ENCODE peak calls at places on chromosomes 7 and 10, in four cellular contexts. C, D, V and J are unnamed samples.

GRCh38 chr7:41232086-41232485 is 470.8 kb downstream of the INHBA start:
- DNase-seq in V (no peak), D (no peak), C (no peak), J (no peak)

GRCh38 chr10:75464478-75465090 is 33.2 kb downstream of the LRMDA start:
- DNase-seq in V (no peak), C (no peak), D (no peak), J (no peak)

GRCh38 chr7:116647861-116648260 is 24.1 kb upstream of the MET start:
- DNase-seq in D (no peak), V (no peak), C (no peak), J (no peak)

GRCh38 chr7:16905300-16906044 is 23.7 kb upstream of the AGR3 start:
- DNase-seq in D (no peak), V (no peak), C (no peak), J (peak)

GRCh38 chr10:89518108-89518507 is 17.3 kb downstream of the SLC16A12 start:
- DNase-seq in C (no peak), V (no peak), D (no peak), J (no peak)

GRCh38 chr10:5486852-5487235 is 12.5 kb downstream of the CALML5 start:
- DNase-seq in D (no peak), C (no peak), V (no peak), J (no peak)

GRCh38 chr10:111360260-111360925 is 283.6 kb downstream of the ADRA2A start:
- DNase-seq in D (peak), C (peak), V (peak), J (peak)

GRCh38 chr10:31033166-31033565 is 1.5 kb upstream of the ZNF438 start:
- DNase-seq in V (no peak), C (no peak), D (no peak), J (no peak)

GRCh38 chr7:3003936-3004335 is 39.7 kb downstream of the CARD11 start:
- DNase-seq in D (no peak), V (no peak), C (no peak), J (no peak)

GRCh38 chr7:132480534-132480933 is 95.7 kb downstream of the PLXNA4 start:
- DNase-seq in D (no peak), C (peak), V (no peak), J (no peak)

GRCh38 chr10:30918651-30919050 is 113.0 kb downstream of the ZNF438 start:
- DNase-seq in V (no peak), C (no peak), D (no peak), J (no peak)

GRCh38 chr7:140672382-140673062 is at the start of gene ADCK2:
- DNase-seq in D (peak), V (peak), C (peak), J (no peak)

GRCh38 chr7:44269417-44269816 is 56.0 kb downstream of the CAMK2B start:
- DNase-seq in D (no peak), C (no peak), V (no peak), J (no peak)

GRCh38 chr7:28155019-28155660 is 25.5 kb downstream of the JAZF1 start:
- DNase-seq in V (no peak), C (no peak), D (no peak), J (no peak)

GRCh38 chr7:47833211-47833610 is 115.1 kb downstream of the PKD1L1 start:
- DNase-seq in C (no peak), V (no peak), D (no peak), J (no peak)

GRCh38 chr7:155733582-155734444 is 78.5 kb downstream of the SHH start:
- DNase-seq in C (no peak), V (no peak), D (no peak), J (no peak)

GRCh38 chr7:45088821-45089313 is at the start of gene NACAD:
- DNase-seq in D (peak), V (no peak), C (no peak), J (peak)

GRCh38 chr10:4847580-4848020 is 21.6 kb downstream of the AKR1E2 start:
- DNase-seq in D (no peak), V (no peak), C (no peak), J (no peak)

DNA sequence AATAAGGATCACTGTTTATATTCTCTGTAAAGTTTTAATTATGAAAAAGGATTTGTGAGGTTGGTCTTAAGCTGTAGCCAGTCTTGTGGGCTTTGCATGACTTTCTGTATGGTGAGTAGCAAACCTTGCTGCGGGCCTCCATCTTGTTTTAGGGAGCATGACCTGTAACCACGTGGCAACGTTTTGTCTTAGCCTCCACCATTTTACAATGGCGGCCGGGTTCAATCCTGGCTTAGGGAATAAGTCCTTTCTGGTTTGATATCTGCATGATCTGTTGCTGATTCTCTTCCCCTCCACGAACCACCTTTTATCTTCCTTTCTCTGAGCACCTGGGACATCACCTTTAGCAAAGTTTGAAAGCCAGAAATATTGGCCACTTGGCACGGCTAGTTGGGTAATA is 32.5 kb upstream of the OPTN start:
- DNase-seq in V (no peak), C (no peak), D (no peak), J (no peak)
- TF ChIP-seq CTCF in V (no peak), C (no peak), D (no peak), J (no peak)

DNA sequence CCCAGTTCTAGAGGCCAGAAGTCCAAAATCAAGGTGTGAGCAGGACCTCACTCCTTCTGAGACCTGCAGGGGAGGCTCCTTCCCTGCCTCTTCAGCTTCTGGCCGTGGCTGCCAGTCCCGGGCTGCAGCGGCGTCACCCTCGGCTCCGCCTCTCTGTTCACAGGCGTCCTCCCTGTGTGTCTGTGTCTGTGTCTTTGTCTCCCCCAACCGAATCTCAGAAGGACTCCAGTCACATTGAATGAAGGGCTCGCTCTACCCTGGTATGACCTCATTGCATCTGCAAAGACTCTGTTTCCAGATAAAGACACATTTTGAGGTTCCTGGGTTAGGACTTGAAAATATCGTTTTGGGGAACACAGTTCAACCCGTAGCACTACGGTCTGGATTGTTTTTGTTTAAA is 33.1 kb upstream of the GALNT11 start:
- DNase-seq in C (peak), D (peak), V (peak), J (peak)
- TF ChIP-seq CTCF in C (no peak), D (no peak), V (peak), J (no peak)

GRCh38 chr10:99804471-99804870 is 22.0 kb downstream of the ABCC2 start:
- DNase-seq in D (no peak), C (no peak), V (no peak), J (no peak)
- TF ChIP-seq CTCF in D (no peak), C (no peak), V (no peak), J (no peak)

GRCh38 chr7:100040575-100040974 is 9.0 kb upstream of the ZSCAN21 start:
- DNase-seq in C (no peak), D (no peak), V (no peak), J (no peak)

GRCh38 chr7:100048680-100049079 is 894 bp upstream of the ZSCAN21 start:
- DNase-seq in D (no peak), V (no peak), C (no peak), J (no peak)

GRCh38 chr7:100049441-100050291 is at the start of gene ZSCAN21:
- DNase-seq in C (peak), V (peak), D (peak), J (peak)

DNA sequence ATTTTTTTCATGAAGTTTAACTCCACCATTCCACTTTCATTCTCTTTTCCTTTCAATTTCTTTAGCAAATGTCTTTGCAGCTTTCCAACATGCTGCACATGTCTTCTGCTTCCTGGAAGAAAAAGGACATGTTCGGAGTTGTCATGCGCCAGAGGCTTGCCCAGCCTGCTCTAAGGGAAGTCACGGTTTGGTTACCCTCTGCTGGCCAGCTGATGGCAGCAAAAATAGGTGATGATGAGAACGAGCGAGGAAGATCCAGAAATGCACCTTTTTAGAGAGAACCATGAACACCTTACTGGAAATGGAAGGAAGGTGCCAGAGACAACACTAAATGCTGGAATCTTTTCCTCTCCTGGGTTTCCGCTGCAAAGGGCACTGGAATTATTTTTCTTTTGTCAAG is 4.9 kb upstream of the ZSCAN21 start:
- DNase-seq in V (no peak), D (no peak), C (no peak), J (no peak)
- TF ChIP-seq CTCF in V (no peak), D (no peak), C (no peak), J (no peak)

GRCh38 chr7:131071786-131072504 is 255.7 kb upstream of the MKLN1 start:
- DNase-seq in V (no peak), C (no peak), D (no peak), J (no peak)
- TF ChIP-seq CTCF in V (peak), C (no peak), D (no peak), J (peak)

GRCh38 chr10:91220194-91220953 is at the start of gene PCGF5:
- DNase-seq in C (peak), V (peak), D (peak), J (peak)
- TF ChIP-seq CTCF in C (peak), V (peak), D (no peak), J (peak)

GRCh38 chr10:96794786-96795733 is 37.0 kb upstream of the LCOR start:
- DNase-seq in V (no peak), C (no peak), D (no peak), J (no peak)

GRCh38 chr10:96791902-96792301 is 40.2 kb upstream of the LCOR start:
- DNase-seq in V (no peak), C (no peak), D (no peak), J (no peak)

GRCh38 chr10:96784253-96784652 is 47.8 kb upstream of the LCOR start:
- DNase-seq in V (no peak), D (no peak), C (no peak), J (no peak)

DNA sequence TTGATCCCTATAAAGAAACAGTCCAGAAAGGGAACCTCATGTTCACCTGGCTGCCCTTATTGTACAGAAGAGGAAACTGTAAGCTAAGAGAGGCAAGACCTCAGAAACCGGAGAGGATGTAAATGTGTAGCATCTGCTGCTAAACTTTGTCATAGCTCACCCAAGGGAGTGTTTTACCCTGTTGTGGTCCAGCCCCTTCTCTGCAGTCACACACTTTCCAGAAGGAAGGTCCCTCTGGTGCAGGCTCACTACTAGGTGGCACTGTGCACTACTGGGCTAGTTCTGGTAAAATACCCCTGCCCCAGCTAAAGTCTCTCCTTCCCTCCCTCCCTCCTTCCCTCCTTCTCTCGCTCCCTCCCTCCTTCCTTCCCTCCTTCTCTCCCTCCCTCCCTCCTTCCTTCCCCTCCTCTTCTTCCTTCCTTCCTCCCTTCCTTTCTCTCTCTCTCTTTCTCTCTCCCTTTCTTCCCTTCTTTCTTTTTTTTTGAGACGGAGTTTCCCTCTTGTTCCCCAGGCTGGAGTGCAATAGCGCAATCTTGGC is 42.5 kb upstream of the LCOR start:
- DNase-seq in V (no peak), C (no peak), D (no peak), J (no peak)
- TF ChIP-seq CTCF in V (no peak), C (no peak), D (no peak), J (no peak)

GRCh38 chr10:70106958-70107791 is 25.4 kb downstream of the AIFM2 start:
- DNase-seq in V (peak), C (no peak), D (peak), J (no peak)
- TF ChIP-seq CTCF in V (peak), C (peak), D (peak), J (peak)